ENCODE peak calls at places on chromosomes 6 and 20, in four cellular contexts. I, Y, D and R are unnamed samples.

GRCh38 chr20:52959125-52959524 is 13.0 kb upstream of the TSHZ2 start:
- DNase-seq in D (no peak), Y (peak), I (no peak), R (peak)

GRCh38 chr6:89388846-89389245 is 23.2 kb downstream of the RRAGD start:
- DNase-seq in I (no peak), D (no peak), Y (no peak), R (no peak)

GRCh38 chr6:71082033-71082620 is 125.3 kb upstream of the B3GAT2 start:
- DNase-seq in Y (no peak), D (no peak), I (no peak), R (no peak)

GRCh38 chr20:35828434-35828833 is 56.6 kb downstream of the PHF20 start:
- DNase-seq in D (no peak), Y (peak), I (no peak), R (peak)

GRCh38 chr20:49248301-49248700 is 29.1 kb downstream of the DDX27 start:
- DNase-seq in D (peak), I (no peak), Y (no peak), R (no peak)

GRCh38 chr6:54646551-54647300 is 199.8 kb upstream of the FAM83B start:
- DNase-seq in Y (no peak), I (no peak), D (no peak), R (no peak)

GRCh38 chr20:17680128-17680835 is 1.8 kb downstream of the RRBP1 start:
- DNase-seq in I (peak), Y (peak), D (peak), R (peak)

GRCh38 chr6:13700232-13700631 is 11.4 kb downstream of the RANBP9 start:
- DNase-seq in D (peak), Y (no peak), I (no peak), R (no peak)

GRCh38 chr6:121826156-121826810 is 390.8 kb downstream of the GJA1 start:
- DNase-seq in I (no peak), D (no peak), Y (no peak), R (no peak)

GRCh38 chr6:63272397-63272796 is 47.4 kb downstream of the LGSN start:
- DNase-seq in D (peak), I (no peak), Y (peak), R (no peak)

GRCh38 chr6:85458184-85458583 is 8.3 kb downstream of the NT5E start:
- DNase-seq in Y (no peak), D (peak), I (no peak), R (no peak)

GRCh38 chr20:50321797-50322480 is 131.3 kb downstream of the CEBPB start:
- DNase-seq in D (no peak), Y (no peak), I (no peak), R (no peak)

GRCh38 chr20:868279-868678 is 34.8 kb downstream of the FAM110A start:
- DNase-seq in I (no peak), D (no peak), Y (no peak), R (no peak)

GRCh38 chr20:33875055-33875454 is 63.9 kb downstream of the CHMP4B start:
- DNase-seq in I (no peak), D (no peak), Y (no peak), R (no peak)

GRCh38 chr6:83808926-83809325 is 44.2 kb upstream of the RIPPLY2 start:
- DNase-seq in Y (no peak), I (no peak), D (no peak), R (no peak)

GRCh38 chr6:138765896-138766487 is 7.6 kb upstream of the CCDC28A start:
- DNase-seq in D (peak), Y (peak), I (peak), R (no peak)

GRCh38 chr20:8633366-8633765 is 435.5 kb upstream of the PLCB4 start:
- DNase-seq in Y (no peak), D (no peak), I (no peak), R (no peak)

GRCh38 chr6:97850458-97851218 is 567.6 kb upstream of the MMS22L start:
- DNase-seq in I (no peak), Y (no peak), D (no peak), R (no peak)

GRCh38 chr6:170462366-170463020 is 90.6 kb downstream of the PSMB1 start:
- DNase-seq in I (no peak), Y (no peak), D (no peak), R (no peak)

GRCh38 chr6:31888281-31889258 is 8.9 kb downstream of the EHMT2 start:
- DNase-seq in Y (peak), D (no peak), I (no peak), R (peak)

GRCh38 chr6:47400581-47400980 is 77.0 kb upstream of the CD2AP start:
- DNase-seq in D (no peak), I (no peak), Y (no peak), R (no peak)

GRCh38 chr6:19999319-20000191 is 162.4 kb downstream of the ID4 start:
- DNase-seq in I (no peak), Y (peak), D (peak), R (no peak)

GRCh38 chr20:47466704-47467459 is 34.8 kb upstream of the NCOA3 start:
- DNase-seq in Y (no peak), I (no peak), D (no peak), R (no peak)